ENCODE peak calls at places on chromosomes 2 and 18, in seven cellular contexts. E is SK-N-SH, C is HepG2, Y is HCT116, K is K562, P is GM12878, I is H1. N is an unnamed sample.

GRCh38 chr2:200752835-200753234 is 58.9 kb upstream of the BZW1 start:
- DNase-seq in C (no peak), E (no peak), I (no peak), P (no peak), K (no peak), Y (no peak), N (no peak)

GRCh38 chr2:136205615-136206014 is 87.7 kb upstream of the CXCR4 start:
- DNase-seq in K (no peak), E (no peak), Y (no peak), C (no peak), P (no peak), I (no peak), N (no peak)

GRCh38 chr18:59763541-59764136 is 66.4 kb upstream of the CCBE1 start:
- DNase-seq in I (no peak), Y (no peak), C (no peak), E (no peak), K (no peak), P (no peak), N (no peak)

GRCh38 chr2:168256448-168256847 is 9.1 kb upstream of the STK39 start:
- DNase-seq in P (no peak), E (no peak), K (no peak), Y (no peak), C (peak), I (no peak), N (no peak)

GRCh38 chr2:139967665-139968064 is 1187.5 kb upstream of the NXPH2 start:
- DNase-seq in K (no peak), P (no peak), I (no peak), C (no peak), Y (no peak), E (no peak), N (no peak)

GRCh38 chr2:19419211-19419880 is 60.9 kb upstream of the OSR1 start:
- DNase-seq in C (no peak), E (no peak), I (no peak), K (no peak), Y (no peak), P (no peak), N (no peak)

GRCh38 chr2:28134262-28134812 is 243.8 kb downstream of the BABAM2 start:
- DNase-seq in I (no peak), Y (no peak), P (no peak), C (no peak), E (no peak), K (no peak), N (peak)

GRCh38 chr18:72999971-73000607 is 132.3 kb upstream of the NETO1 start:
- DNase-seq in E (no peak), I (no peak), Y (no peak), P (no peak), K (no peak), C (no peak), N (no peak)

GRCh38 chr2:238573065-238573778 is 146.5 kb downstream of the ASB1 start:
- DNase-seq in P (no peak), K (peak), E (peak), C (peak), Y (peak), I (peak), N (peak)

GRCh38 chr18:34548973-34549294 is 161.2 kb upstream of the DTNA start:
- DNase-seq in C (no peak), E (no peak), P (no peak), Y (no peak), I (no peak), K (no peak), N (no peak)

GRCh38 chr2:27431395-27431794 is 3.0 kb downstream of the NRBP1 start:
- DNase-seq in Y (no peak), K (no peak), P (no peak), I (no peak), C (peak), E (no peak), N (no peak)

GRCh38 chr2:26035110-26035728 is 1.3 kb downstream of the RAB10 start:
- DNase-seq in K (no peak), C (no peak), P (no peak), E (peak), I (no peak), Y (no peak), N (no peak)

GRCh38 chr2:101617188-101617587 is 80.3 kb upstream of the MAP4K4 start:
- DNase-seq in P (no peak), E (no peak), C (peak), Y (no peak), I (no peak), K (no peak), N (no peak)

GRCh38 chr2:70837980-70838379 is 2.4 kb upstream of the CD207 start:
- DNase-seq in E (no peak), I (peak), C (no peak), K (no peak), Y (no peak), P (no peak), N (no peak)

GRCh38 chr2:10447300-10448207 is 573 bp downstream of the ODC1 start:
- DNase-seq in K (peak), I (peak), Y (no peak), C (peak), E (peak), P (peak), N (peak)

GRCh38 chr2:167196461-167197252 is 308.4 kb downstream of the XIRP2 start:
- DNase-seq in E (peak), K (no peak), P (no peak), I (no peak), C (no peak), Y (no peak), N (no peak)

GRCh38 chr18:48607049-48607984 is 68.5 kb downstream of the CTIF start:
- DNase-seq in Y (no peak), E (no peak), C (peak), K (no peak), P (no peak), I (no peak), N (peak)

GRCh38 chr18:77100751-77101355 is 31.7 kb downstream of the MBP start:
- DNase-seq in K (no peak), I (no peak), C (no peak), P (no peak), Y (no peak), E (no peak), N (no peak)

GRCh38 chr2:38122344-38122743 is 46.4 kb upstream of the CYP1B1 start:
- DNase-seq in I (no peak), C (no peak), E (no peak), Y (no peak), K (no peak), P (no peak), N (no peak)

GRCh38 chr2:240918258-240919091 is 12.3 kb downstream of the CROCC2 start:
- DNase-seq in Y (no peak), E (peak), I (peak), K (no peak), P (no peak), C (no peak), N (no peak)

GRCh38 chr2:236568068-236568921 is 1.3 kb upstream of the ACKR3 start:
- DNase-seq in K (no peak), I (peak), P (no peak), E (peak), Y (no peak), C (no peak), N (peak)

GRCh38 chr2:224682121-224682520 is 34.0 kb downstream of the CCDC195 start:
- DNase-seq in P (no peak), I (no peak), K (no peak), Y (no peak), C (no peak), E (no peak), N (no peak)

GRCh38 chr2:113762377-113763118 is 6.1 kb upstream of the SLC35F5 start:
- DNase-seq in K (no peak), P (no peak), C (no peak), Y (no peak), I (no peak), E (no peak), N (no peak)

DNA sequence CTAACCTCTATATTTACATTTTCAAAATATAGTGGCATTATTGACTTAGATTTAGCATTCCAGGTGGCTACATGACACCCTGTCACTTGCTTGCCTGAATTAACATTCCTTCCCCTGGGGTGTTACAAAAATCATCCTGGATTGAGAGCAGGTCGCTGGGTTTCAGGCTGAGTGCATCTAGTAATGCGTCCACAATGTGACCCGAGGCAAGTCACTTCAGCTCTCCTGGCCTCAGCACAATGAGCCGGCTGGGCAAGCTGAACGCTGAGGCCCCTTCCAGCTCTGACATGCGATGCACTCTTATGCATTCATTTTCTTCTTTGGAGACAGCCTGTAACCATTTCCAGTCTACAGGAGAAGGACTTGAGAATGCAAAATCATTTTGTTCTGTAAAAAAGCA is 63.1 kb upstream of the CPO start:
- DNase-seq in P (no peak), I (no peak), E (peak), Y (no peak), K (no peak), C (no peak), N (no peak)
- TF ChIP-seq JUND in P (no peak), I (no peak), E (no peak), Y (no peak), K (no peak), C (no peak), N (no peak)

DNA sequence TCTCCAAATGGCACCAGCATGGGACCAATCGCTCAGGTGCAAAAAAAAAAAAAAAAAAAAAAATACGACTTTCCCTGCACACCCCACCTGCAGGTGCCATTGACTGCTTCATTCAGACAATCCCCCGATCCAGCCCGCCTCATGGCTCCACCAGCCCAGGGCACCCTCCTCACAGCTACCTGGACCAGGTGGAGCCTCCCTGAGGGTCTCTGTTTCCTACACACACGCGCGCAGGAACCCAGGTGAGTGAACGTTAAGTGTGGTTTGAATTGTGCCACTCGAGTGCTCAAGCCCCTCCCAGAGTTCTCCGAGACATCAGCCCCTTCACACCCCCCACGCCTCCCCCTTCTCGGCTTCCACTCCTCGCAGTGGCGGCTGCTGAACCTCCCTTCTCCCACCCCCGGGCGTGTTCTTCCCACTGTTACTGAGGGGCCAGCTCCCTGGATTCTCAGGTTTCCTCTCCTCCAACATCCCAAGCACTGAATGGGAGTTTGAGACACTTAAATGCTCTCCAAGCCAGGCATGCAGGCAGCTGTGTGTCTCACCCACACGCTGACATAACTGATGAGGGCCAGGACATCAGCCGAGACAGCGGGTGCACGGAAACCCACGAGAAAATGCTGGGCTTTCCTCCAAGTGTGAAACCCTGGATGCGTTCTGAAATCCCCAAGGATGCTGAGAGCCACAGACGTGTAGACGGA is 88.8 kb upstream of the SNTG2 start:
- DNase-seq in P (no peak), E (no peak), K (no peak), C (no peak), Y (no peak), I (no peak), N (no peak)
- TF ChIP-seq JUND in P (no peak), E (no peak), K (no peak), C (no peak), Y (no peak), I (no peak), N (no peak)

GRCh38 chr2:64106481-64106880 is 37.7 kb downstream of the PELI1 start:
- DNase-seq in E (no peak), Y (no peak), I (no peak), P (no peak), K (no peak), C (no peak), N (no peak)

GRCh38 chr2:64104944-64105343 is 39.3 kb downstream of the PELI1 start:
- DNase-seq in E (peak), K (no peak), Y (no peak), P (no peak), C (no peak), I (no peak), N (no peak)

GRCh38 chr2:64108842-64109241 is 35.4 kb downstream of the PELI1 start:
- DNase-seq in I (no peak), Y (no peak), C (no peak), E (no peak), K (no peak), P (no peak), N (no peak)

GRCh38 chr2:64101141-64101591 is 43.1 kb downstream of the PELI1 start:
- DNase-seq in E (no peak), Y (no peak), C (no peak), K (no peak), P (no peak), I (no peak), N (no peak)

DNA sequence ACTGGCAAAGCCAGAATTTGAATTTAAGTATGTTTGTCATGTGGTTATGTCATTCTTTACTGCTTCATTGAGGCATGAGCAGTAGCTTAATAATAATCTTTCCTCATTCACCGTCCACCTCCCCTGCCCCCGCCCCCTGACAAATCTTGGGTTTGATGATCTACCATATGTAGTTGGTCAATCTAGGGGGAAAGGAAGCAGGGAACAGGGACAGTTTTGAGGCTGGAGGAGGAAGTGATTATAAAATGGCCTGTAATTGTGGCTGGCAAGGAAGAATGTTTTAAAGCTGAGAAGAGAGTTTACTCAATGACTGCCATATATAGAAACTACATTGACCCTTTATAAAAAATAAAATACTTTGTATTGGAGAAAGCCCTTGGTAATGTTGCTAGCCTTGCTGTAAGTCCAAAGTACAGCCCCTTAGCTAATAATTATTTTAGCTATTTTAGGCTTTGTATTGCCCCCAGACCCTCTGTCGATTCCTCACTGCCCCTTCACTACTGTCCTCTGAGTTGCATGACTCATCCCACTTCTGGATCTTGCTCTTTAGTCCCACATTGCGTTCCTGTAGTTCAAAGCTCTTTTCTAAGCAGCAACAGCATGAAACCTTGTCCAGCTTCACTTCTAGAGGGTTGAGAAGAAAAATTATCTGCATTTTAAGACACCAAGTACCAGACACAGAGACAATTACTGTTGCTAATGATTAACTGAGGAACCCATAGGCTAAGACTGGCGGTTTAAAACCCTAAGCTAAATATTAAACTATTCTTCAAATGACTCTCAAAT is 38.4 kb downstream of the PELI1 start:
- DNase-seq in K (no peak), Y (no peak), E (no peak), C (peak), P (no peak), I (no peak), N (no peak)
- TF ChIP-seq JUND in K (no peak), Y (no peak), E (no peak), C (peak), P (no peak), I (no peak), N (no peak)

GRCh38 chr2:61878756-61879155 is 9.7 kb downstream of the CCT4 start:
- DNase-seq in C (no peak), E (no peak), I (no peak), P (no peak), Y (no peak), K (no peak), N (no peak)

GRCh38 chr2:61877571-61878245 is 10.7 kb downstream of the CCT4 start:
- DNase-seq in C (no peak), K (no peak), Y (no peak), P (no peak), E (no peak), I (no peak), N (no peak)

DNA sequence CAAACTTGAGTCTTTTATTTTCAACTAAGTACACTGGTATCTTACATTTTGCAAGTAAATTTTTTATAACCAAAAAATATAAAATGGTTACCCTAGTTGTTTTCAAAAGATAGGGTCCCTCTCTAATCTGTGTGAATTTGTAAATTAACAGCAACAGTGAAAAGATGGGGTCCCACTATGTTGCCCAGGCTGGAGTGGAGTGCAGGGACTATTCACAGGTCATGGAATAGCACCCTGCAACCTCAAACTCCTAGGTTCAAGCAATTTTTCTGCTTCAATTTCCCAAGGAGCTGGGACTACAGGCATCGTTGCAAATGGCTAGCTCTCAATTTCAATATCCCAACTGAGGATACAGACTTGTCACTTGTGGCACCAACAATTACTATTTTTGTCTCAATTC is 12.1 kb downstream of the CCT4 start:
- DNase-seq in P (no peak), C (no peak), K (no peak), Y (no peak), E (no peak), I (no peak), N (no peak)
- TF ChIP-seq JUND in P (no peak), C (no peak), K (no peak), Y (no peak), E (no peak), I (no peak), N (no peak)

DNA sequence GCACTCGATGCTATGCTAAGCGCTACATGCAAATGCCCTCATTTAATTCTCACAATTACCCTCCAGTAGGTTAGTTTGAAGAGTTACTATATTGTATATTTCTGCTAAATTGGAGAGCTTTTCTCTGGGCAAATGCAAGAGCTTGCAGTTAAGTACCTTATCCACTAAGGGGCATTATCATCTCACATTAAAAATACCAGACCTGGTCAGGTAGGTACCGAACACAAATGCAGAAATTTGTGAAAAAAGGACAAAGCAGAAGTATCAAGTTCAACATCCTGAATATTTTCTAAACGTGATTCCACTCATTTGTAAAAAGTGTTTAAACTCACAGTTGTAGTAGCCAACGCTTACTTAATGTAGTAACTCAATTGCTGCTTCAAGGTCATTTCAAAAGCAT is 52.2 kb downstream of the CYRIA start:
- DNase-seq in Y (no peak), P (no peak), I (no peak), K (peak), C (peak), E (peak), N (peak)
- TF ChIP-seq JUND in Y (no peak), P (no peak), I (no peak), K (no peak), C (no peak), E (no peak), N (no peak)

GRCh38 chr18:9919564-9920232 is 5.9 kb downstream of the VAPA start:
- DNase-seq in C (no peak), P (no peak), I (no peak), E (no peak), K (no peak), Y (no peak), N (no peak)

GRCh38 chr18:9925795-9926194 is 12.0 kb downstream of the VAPA start:
- DNase-seq in C (no peak), P (no peak), I (no peak), Y (no peak), E (no peak), K (no peak), N (no peak)

GRCh38 chr18:9925369-9925768 is 11.6 kb downstream of the VAPA start:
- DNase-seq in E (no peak), P (no peak), Y (no peak), K (no peak), I (no peak), C (no peak), N (no peak)

GRCh38 chr18:9924371-9924943 is 10.6 kb downstream of the VAPA start:
- DNase-seq in E (no peak), Y (no peak), P (no peak), K (no peak), I (no peak), C (no peak), N (no peak)

DNA sequence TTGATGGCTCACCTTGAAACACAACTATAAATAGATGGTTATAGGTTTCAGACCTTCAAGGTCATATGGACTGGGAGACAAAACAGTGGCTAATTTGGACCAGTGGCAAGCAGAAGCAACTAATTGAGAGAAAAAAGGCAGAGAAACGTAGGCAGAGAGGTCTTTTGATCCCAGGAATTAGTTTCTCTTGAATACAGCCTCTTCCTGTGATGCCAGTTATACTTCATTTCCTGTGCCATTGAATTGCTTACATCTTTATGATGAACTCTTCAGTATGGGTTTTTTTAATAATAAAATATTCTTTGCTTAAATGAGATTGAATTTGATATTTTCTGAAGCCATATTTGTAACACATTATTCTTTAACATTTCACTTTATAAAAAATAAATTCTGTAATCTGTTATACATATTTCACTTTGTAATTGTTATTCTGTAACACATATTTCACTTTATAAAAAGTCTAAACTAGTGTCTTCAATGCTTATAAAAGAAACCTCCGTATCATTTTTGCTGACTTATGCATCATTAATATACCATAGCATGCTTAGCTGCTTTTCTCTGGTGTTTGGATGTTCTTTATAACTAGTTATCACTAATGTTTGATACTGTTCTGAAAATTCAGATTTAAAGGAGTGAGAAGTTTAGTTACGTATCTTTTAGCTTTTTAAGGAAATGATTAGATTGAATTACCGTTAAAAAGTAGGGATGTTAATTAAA is 8.9 kb downstream of the VAPA start:
- DNase-seq in P (no peak), Y (no peak), E (no peak), K (no peak), C (no peak), I (no peak), N (no peak)
- TF ChIP-seq JUND in P (no peak), Y (no peak), E (no peak), K (no peak), C (no peak), I (no peak), N (no peak)